ENCODE peak calls at places on chromosomes 11 and 22, in five cellular contexts. One of them, this sample, is unnamed.
A peak's percentile ranks its signal among the peaks of the same experiment; 100 is the strongest.

GRCh38 chr22:40578171-40578570 is 58.3 kb downstream of the MRTFA start:
- DNase-seq in HCT116: no peak
- DNase-seq in HepG2: no peak
- DNase-seq in effector memory CD4-positive, alpha-beta T cell: no peak
- DNase-seq in DND-41: no peak
- DNase-seq in this sample: no peak

GRCh38 chr11:93330446-93330984 is at the start of gene DEUP1:
- DNase-seq in HCT116: no peak
- DNase-seq in HepG2: no peak
- DNase-seq in effector memory CD4-positive, alpha-beta T cell: no peak
- DNase-seq in DND-41: no peak
- DNase-seq in this sample: no peak

GRCh38 chr22:43262990-43263644 is 76.2 kb upstream of the TTLL12 start:
- DNase-seq in HCT116: no peak
- DNase-seq in HepG2: peak; percentile 85
- DNase-seq in effector memory CD4-positive, alpha-beta T cell: peak; percentile 31
- DNase-seq in DND-41: peak; percentile 71
- DNase-seq in this sample: peak; percentile 74

GRCh38 chr11:90646706-90647105 is 423.9 kb upstream of the CHORDC1 start:
- DNase-seq in HCT116: no peak
- DNase-seq in HepG2: no peak
- DNase-seq in effector memory CD4-positive, alpha-beta T cell: no peak
- DNase-seq in DND-41: no peak
- DNase-seq in this sample: no peak

GRCh38 chr11:125494987-125495725 is 909 bp downstream of the FEZ1 start:
- DNase-seq in HCT116: no peak
- DNase-seq in HepG2: no peak
- DNase-seq in effector memory CD4-positive, alpha-beta T cell: no peak
- DNase-seq in DND-41: no peak
- DNase-seq in this sample: no peak

GRCh38 chr22:48531721-48532435 is 1295.8 kb downstream of the BRD1 start:
- DNase-seq in HCT116: no peak
- DNase-seq in HepG2: no peak
- DNase-seq in effector memory CD4-positive, alpha-beta T cell: no peak
- DNase-seq in DND-41: no peak
- DNase-seq in this sample: no peak

GRCh38 chr11:129593098-129593497 is 217.4 kb downstream of the BARX2 start:
- DNase-seq in HCT116: no peak
- DNase-seq in HepG2: no peak
- DNase-seq in effector memory CD4-positive, alpha-beta T cell: no peak
- DNase-seq in DND-41: no peak
- DNase-seq in this sample: no peak

GRCh38 chr11:119594639-119595249 is 134.3 kb downstream of the NECTIN1 start:
- DNase-seq in HCT116: no peak
- DNase-seq in HepG2: peak; percentile 23
- DNase-seq in effector memory CD4-positive, alpha-beta T cell: no peak
- DNase-seq in DND-41: no peak
- DNase-seq in this sample: no peak

GRCh38 chr11:102367364-102367763 is 20.4 kb downstream of the BIRC2 start:
- DNase-seq in HCT116: no peak
- DNase-seq in HepG2: no peak
- DNase-seq in effector memory CD4-positive, alpha-beta T cell: no peak
- DNase-seq in DND-41: no peak
- DNase-seq in this sample: peak; percentile 35

GRCh38 chr11:76724162-76724768 is 53.7 kb upstream of the LRRC32 start:
- DNase-seq in HCT116: no peak
- DNase-seq in HepG2: no peak
- DNase-seq in effector memory CD4-positive, alpha-beta T cell: no peak
- DNase-seq in DND-41: peak; percentile 59
- DNase-seq in this sample: no peak

GRCh38 chr11:95660038-95660437 is 129.5 kb downstream of the FAM76B start:
- DNase-seq in HCT116: no peak
- DNase-seq in HepG2: no peak
- DNase-seq in effector memory CD4-positive, alpha-beta T cell: no peak
- DNase-seq in DND-41: no peak
- DNase-seq in this sample: no peak

GRCh38 chr11:23932485-23932898 is 564.4 kb upstream of the LUZP2 start:
- DNase-seq in HCT116: no peak
- DNase-seq in HepG2: no peak
- DNase-seq in effector memory CD4-positive, alpha-beta T cell: no peak
- DNase-seq in DND-41: no peak
- DNase-seq in this sample: no peak

GRCh38 chr11:117584056-117584830 is 212.8 kb downstream of the DSCAML1 start:
- DNase-seq in HCT116: no peak
- DNase-seq in HepG2: no peak
- DNase-seq in effector memory CD4-positive, alpha-beta T cell: no peak
- DNase-seq in DND-41: no peak
- DNase-seq in this sample: no peak

GRCh38 chr22:44531487-44531886 is 33.5 kb upstream of the RTL6 start:
- DNase-seq in HCT116: no peak
- DNase-seq in HepG2: no peak
- DNase-seq in effector memory CD4-positive, alpha-beta T cell: no peak
- DNase-seq in DND-41: no peak
- DNase-seq in this sample: no peak

GRCh38 chr22:36293606-36294292 is 40.8 kb downstream of the APOL1 start:
- DNase-seq in HCT116: no peak
- DNase-seq in HepG2: no peak
- DNase-seq in effector memory CD4-positive, alpha-beta T cell: no peak
- DNase-seq in DND-41: no peak
- DNase-seq in this sample: no peak

GRCh38 chr11:112543390-112543789 is 282.7 kb upstream of the PLET1 start:
- DNase-seq in HCT116: no peak
- DNase-seq in HepG2: no peak
- DNase-seq in effector memory CD4-positive, alpha-beta T cell: no peak
- DNase-seq in DND-41: no peak
- DNase-seq in this sample: no peak

GRCh38 chr11:72039108-72039850 is 40.6 kb downstream of the IL18BP start:
- DNase-seq in HCT116: no peak
- DNase-seq in HepG2: no peak
- DNase-seq in effector memory CD4-positive, alpha-beta T cell: no peak
- DNase-seq in DND-41: no peak
- DNase-seq in this sample: no peak

GRCh38 chr22:49924113-49924833 is 5.8 kb downstream of the CRELD2 start:
- DNase-seq in HCT116: no peak
- DNase-seq in HepG2: no peak
- DNase-seq in effector memory CD4-positive, alpha-beta T cell: no peak
- DNase-seq in DND-41: no peak
- DNase-seq in this sample: no peak

GRCh38 chr22:24953294-24954113 is 988 bp downstream of the KIAA1671 start:
- DNase-seq in HCT116: no peak
- DNase-seq in HepG2: peak; percentile 15
- DNase-seq in effector memory CD4-positive, alpha-beta T cell: no peak
- DNase-seq in DND-41: no peak
- DNase-seq in this sample: no peak

GRCh38 chr11:71302911-71303310 is 50.5 kb upstream of the SHANK2 start:
- DNase-seq in HCT116: no peak
- DNase-seq in HepG2: no peak
- DNase-seq in effector memory CD4-positive, alpha-beta T cell: no peak
- DNase-seq in DND-41: no peak
- DNase-seq in this sample: no peak

GRCh38 chr11:16547879-16548278 is 190.6 kb upstream of the C11orf58 start:
- DNase-seq in HCT116: no peak
- DNase-seq in HepG2: no peak
- DNase-seq in effector memory CD4-positive, alpha-beta T cell: no peak
- DNase-seq in DND-41: no peak
- DNase-seq in this sample: no peak

GRCh38 chr22:19888131-19888746 is 33.6 kb upstream of the GNB1L start:
- DNase-seq in HCT116: no peak
- DNase-seq in HepG2: no peak
- DNase-seq in effector memory CD4-positive, alpha-beta T cell: no peak
- DNase-seq in DND-41: no peak
- DNase-seq in this sample: no peak

GRCh38 chr22:27554841-27555456 is 246.6 kb downstream of the MN1 start:
- DNase-seq in HCT116: no peak
- DNase-seq in HepG2: no peak
- DNase-seq in effector memory CD4-positive, alpha-beta T cell: no peak
- DNase-seq in DND-41: no peak
- DNase-seq in this sample: no peak

GRCh38 chr11:71449596-71449995 is 1.4 kb upstream of the DHCR7 start:
- DNase-seq in HCT116: no peak
- DNase-seq in HepG2: no peak
- DNase-seq in effector memory CD4-positive, alpha-beta T cell: no peak
- DNase-seq in DND-41: no peak
- DNase-seq in this sample: no peak

GRCh38 chr11:65442952-65443351 is 20.4 kb downstream of the NEAT1 start:
- DNase-seq in HCT116: no peak
- DNase-seq in HepG2: no peak
- DNase-seq in effector memory CD4-positive, alpha-beta T cell: no peak
- DNase-seq in DND-41: no peak
- DNase-seq in this sample: no peak

GRCh38 chr11:76215946-76216345 is 9.6 kb upstream of the WNT11 start:
- DNase-seq in HCT116: no peak
- DNase-seq in HepG2: no peak
- DNase-seq in effector memory CD4-positive, alpha-beta T cell: no peak
- DNase-seq in DND-41: no peak
- DNase-seq in this sample: no peak

GRCh38 chr22:42444060-42444904 is 12.1 kb upstream of the NFAM1 start:
- DNase-seq in HCT116: peak; percentile 67
- DNase-seq in HepG2: peak; percentile 34
- DNase-seq in effector memory CD4-positive, alpha-beta T cell: peak; percentile 76
- DNase-seq in DND-41: peak; percentile 88
- DNase-seq in this sample: peak; percentile 94

GRCh38 chr22:17767236-17768065 is 6.8 kb downstream of the BID start:
- DNase-seq in HCT116: no peak
- DNase-seq in HepG2: no peak
- DNase-seq in effector memory CD4-positive, alpha-beta T cell: no peak
- DNase-seq in DND-41: no peak
- DNase-seq in this sample: no peak

GRCh38 chr11:2305862-2306823 is 4.3 kb downstream of the TSPAN32 start:
- DNase-seq in HCT116: no peak
- DNase-seq in HepG2: no peak
- DNase-seq in effector memory CD4-positive, alpha-beta T cell: no peak
- DNase-seq in DND-41: no peak
- DNase-seq in this sample: no peak
- H3K4me3 ChIP-seq in HCT116: no peak overlapping the region
- H3K4me3 ChIP-seq in HepG2: no peak overlapping the region
- H3K4me3 ChIP-seq in effector memory CD4-positive, alpha-beta T cell: peak overlapping the region; percentile 38
- H3K4me3 ChIP-seq in DND-41: no peak overlapping the region
- H3K4me3 ChIP-seq in this sample: no peak overlapping the region

GRCh38 chr11:122157540-122158173 is 41.6 kb upstream of the BLID start:
- DNase-seq in HCT116: no peak
- DNase-seq in HepG2: no peak
- DNase-seq in effector memory CD4-positive, alpha-beta T cell: no peak
- DNase-seq in DND-41: no peak
- DNase-seq in this sample: no peak

GRCh38 chr11:122153746-122154145 is 37.7 kb upstream of the BLID start:
- DNase-seq in HCT116: no peak
- DNase-seq in HepG2: no peak
- DNase-seq in effector memory CD4-positive, alpha-beta T cell: no peak
- DNase-seq in DND-41: no peak
- DNase-seq in this sample: no peak

GRCh38 chr11:122154227-122154626 is 38.2 kb upstream of the BLID start:
- DNase-seq in HCT116: no peak
- DNase-seq in HepG2: no peak
- DNase-seq in effector memory CD4-positive, alpha-beta T cell: no peak
- DNase-seq in DND-41: no peak
- DNase-seq in this sample: no peak

GRCh38 chr11:122155001-122155400 is 39.0 kb upstream of the BLID start:
- DNase-seq in HCT116: no peak
- DNase-seq in HepG2: no peak
- DNase-seq in effector memory CD4-positive, alpha-beta T cell: no peak
- DNase-seq in DND-41: no peak
- DNase-seq in this sample: no peak

DNA sequence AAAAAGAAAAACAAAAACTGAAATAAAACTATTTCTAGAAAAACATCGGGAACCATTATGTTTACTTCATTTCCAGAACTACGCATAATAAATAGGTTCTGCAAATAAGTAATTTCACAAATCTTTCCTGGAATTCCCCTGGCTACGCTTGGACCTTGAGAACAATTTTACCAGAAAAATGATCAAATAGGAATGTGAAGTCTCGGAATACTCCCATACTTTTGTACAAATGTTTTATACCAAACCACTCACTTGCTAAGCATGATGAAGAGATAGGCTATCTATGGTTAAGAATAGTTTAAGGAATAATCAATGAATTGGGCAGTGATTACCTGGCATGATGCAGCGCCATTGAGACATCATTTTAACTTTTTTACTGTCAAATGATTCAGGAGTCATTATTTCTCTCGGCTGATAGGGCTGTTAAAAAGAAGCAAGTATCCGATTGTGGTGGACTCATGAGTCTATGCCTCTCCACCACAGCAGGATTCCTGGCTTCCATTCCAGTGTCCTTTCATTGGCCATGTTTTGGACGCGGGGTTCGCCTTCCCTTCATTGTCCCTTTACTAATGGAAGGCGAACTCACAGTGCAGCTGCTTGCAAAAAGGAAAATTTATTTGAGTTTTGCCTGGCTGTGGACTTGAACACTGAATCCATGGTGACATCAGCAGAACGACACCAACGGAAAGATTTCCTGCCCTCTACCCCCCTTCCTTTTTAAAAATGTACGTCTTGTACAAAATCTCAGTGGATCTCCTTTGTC is 39.9 kb upstream of the BLID start:
- DNase-seq in HCT116: no peak
- DNase-seq in HepG2: no peak
- DNase-seq in effector memory CD4-positive, alpha-beta T cell: no peak
- DNase-seq in DND-41: no peak
- DNase-seq in this sample: no peak
- H3K4me3 ChIP-seq in HCT116: peak overlapping the region; percentile 32
- H3K4me3 ChIP-seq in HepG2: no peak overlapping the region
- H3K4me3 ChIP-seq in effector memory CD4-positive, alpha-beta T cell: no peak overlapping the region
- H3K4me3 ChIP-seq in DND-41: no peak overlapping the region
- H3K4me3 ChIP-seq in this sample: no peak overlapping the region

GRCh38 chr11:73995731-73996130 is 13.1 kb upstream of the UCP2 start:
- DNase-seq in HCT116: no peak
- DNase-seq in HepG2: no peak
- DNase-seq in effector memory CD4-positive, alpha-beta T cell: no peak
- DNase-seq in DND-41: peak; percentile 23
- DNase-seq in this sample: peak; percentile 73
- H3K4me3 ChIP-seq in HCT116: no peak overlapping the region
- H3K4me3 ChIP-seq in HepG2: no peak overlapping the region
- H3K4me3 ChIP-seq in effector memory CD4-positive, alpha-beta T cell: no peak overlapping the region
- H3K4me3 ChIP-seq in DND-41: no peak overlapping the region
- H3K4me3 ChIP-seq in this sample: no peak overlapping the region

DNA sequence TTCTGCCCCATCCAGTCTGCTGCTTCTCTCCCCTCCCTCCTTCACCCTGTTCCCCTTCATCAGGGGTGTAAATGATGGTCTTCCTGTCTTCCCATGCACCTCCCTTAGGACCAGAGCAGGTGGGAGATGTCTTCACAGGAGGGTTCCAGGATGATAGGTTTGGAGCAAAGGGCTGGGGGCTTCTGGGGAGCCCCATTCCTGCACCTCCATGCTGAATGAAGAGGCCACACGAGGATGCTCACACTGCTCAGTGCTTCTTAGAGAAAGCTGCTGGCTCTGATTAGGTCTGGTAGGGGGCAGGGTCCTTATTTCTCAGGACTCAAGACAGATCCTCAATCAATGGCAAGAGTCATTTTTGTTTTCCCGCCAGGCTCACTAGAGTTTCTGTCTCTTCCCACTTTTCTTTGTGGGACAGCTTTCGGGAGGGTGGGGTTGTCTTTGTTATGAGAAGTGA is 41.1 kb downstream of the BCR start:
- DNase-seq in HCT116: no peak
- DNase-seq in HepG2: no peak
- DNase-seq in effector memory CD4-positive, alpha-beta T cell: no peak
- DNase-seq in DND-41: no peak
- DNase-seq in this sample: no peak
- H3K4me3 ChIP-seq in HCT116: no peak overlapping the region
- H3K4me3 ChIP-seq in HepG2: no peak overlapping the region
- H3K4me3 ChIP-seq in effector memory CD4-positive, alpha-beta T cell: no peak overlapping the region
- H3K4me3 ChIP-seq in DND-41: no peak overlapping the region
- H3K4me3 ChIP-seq in this sample: no peak overlapping the region

GRCh38 chr11:64242920-64243854 is 2.3 kb downstream of the FKBP2 start:
- DNase-seq in HCT116: no peak
- DNase-seq in HepG2: no peak
- DNase-seq in effector memory CD4-positive, alpha-beta T cell: no peak
- DNase-seq in DND-41: no peak
- DNase-seq in this sample: no peak
- H3K4me3 ChIP-seq in HCT116: peak overlapping the region; percentile 91
- H3K4me3 ChIP-seq in HepG2: no peak overlapping the region
- H3K4me3 ChIP-seq in effector memory CD4-positive, alpha-beta T cell: no peak overlapping the region
- H3K4me3 ChIP-seq in DND-41: peak overlapping the region; percentile 65
- H3K4me3 ChIP-seq in this sample: no peak overlapping the region

This sample was measured in Jurkat, Clone E6-1.